ENCODE peak calls at places on chromosomes 16 and 17, in four cellular contexts. F is esophagus squamous epithelium, Q is uterus, B is upper lobe of right lung. J is an unnamed sample. For H3K4me1, the result is how much of the 10 kb centered on the place peaks cover.

GRCh38 chr17:57948555-57949420 is 6.4 kb downstream of the CUEDC1 start:
- DNase-seq in B (no peak), F (no peak), Q (peak), J (peak)

GRCh38 chr17:59859444-59860025 is 33.2 kb downstream of the TUBD1 start:
- DNase-seq in B (no peak), Q (no peak), F (no peak), J (no peak)

GRCh38 chr17:44219126-44219635 is 294 bp downstream of the UBTF start:
- DNase-seq in F (no peak), Q (peak), B (peak), J (no peak)

GRCh38 chr17:66964083-66964771 is at the start of gene CACNG4:
- DNase-seq in F (no peak), B (no peak), Q (no peak), J (no peak)

GRCh38 chr17:15233022-15233805 is 31.9 kb downstream of the PMP22 start:
- DNase-seq in F (no peak), B (no peak), Q (no peak), J (no peak)

GRCh38 chr17:50909765-50910661 is 43.9 kb upstream of the TOB1 start:
- DNase-seq in Q (no peak), F (no peak), B (no peak), J (no peak)

GRCh38 chr17:56661906-56662305 is 68.4 kb downstream of the NOG start:
- DNase-seq in B (no peak), Q (no peak), F (no peak), J (no peak)

GRCh38 chr17:73304971-73305786 is 6.6 kb downstream of the CDC42EP4 start:
- DNase-seq in Q (peak), F (no peak), B (peak), J (peak)

GRCh38 chr16:67943619-67944503 is at the start of gene LCAT:
- DNase-seq in F (no peak), Q (no peak), B (no peak), J (peak)

GRCh38 chr17:77698903-77699615 is 259.4 kb upstream of the TNRC6C start:
- DNase-seq in F (no peak), Q (no peak), B (no peak), J (no peak)

GRCh38 chr17:17053446-17054379 is 11.5 kb downstream of the MPRIP start:
- DNase-seq in Q (no peak), F (no peak), B (peak), J (no peak)

GRCh38 chr17:74924250-74924948 is at the start of gene OTOP2:
- DNase-seq in F (no peak), Q (no peak), B (peak), J (no peak)

GRCh38 chr17:39400547-39401411 is 647 bp downstream of the FBXL20 start:
- DNase-seq in B (peak), F (no peak), Q (no peak), J (peak)

GRCh38 chr16:70653406-70653805 is 7.0 kb downstream of the IL34 start:
- DNase-seq in Q (no peak), F (no peak), B (peak), J (no peak)

GRCh38 chr17:73142763-73143395 is 21.9 kb upstream of the SSTR2 start:
- DNase-seq in B (no peak), Q (no peak), F (no peak), J (peak)

GRCh38 chr17:1267471-1267947 is 2.7 kb upstream of the BHLHA9 start:
- DNase-seq in B (no peak), F (no peak), Q (peak), J (peak)

GRCh38 chr17:35390663-35391062 is 17.2 kb upstream of the SLFN11 start:
- DNase-seq in B (no peak), Q (no peak), F (no peak), J (peak)

GRCh38 chr16:30473231-30474061 is 904 bp downstream of the ITGAL start:
- DNase-seq in B (peak), F (no peak), Q (no peak), J (no peak)

GRCh38 chr17:39677581-39678339 is 9.5 kb downstream of the PNMT start:
- DNase-seq in B (no peak), F (no peak), Q (no peak), J (peak)

GRCh38 chr17:57514614-57515013 is 230.5 kb downstream of the CCDC182 start:
- DNase-seq in Q (no peak), B (no peak), F (no peak), J (no peak)

DNA sequence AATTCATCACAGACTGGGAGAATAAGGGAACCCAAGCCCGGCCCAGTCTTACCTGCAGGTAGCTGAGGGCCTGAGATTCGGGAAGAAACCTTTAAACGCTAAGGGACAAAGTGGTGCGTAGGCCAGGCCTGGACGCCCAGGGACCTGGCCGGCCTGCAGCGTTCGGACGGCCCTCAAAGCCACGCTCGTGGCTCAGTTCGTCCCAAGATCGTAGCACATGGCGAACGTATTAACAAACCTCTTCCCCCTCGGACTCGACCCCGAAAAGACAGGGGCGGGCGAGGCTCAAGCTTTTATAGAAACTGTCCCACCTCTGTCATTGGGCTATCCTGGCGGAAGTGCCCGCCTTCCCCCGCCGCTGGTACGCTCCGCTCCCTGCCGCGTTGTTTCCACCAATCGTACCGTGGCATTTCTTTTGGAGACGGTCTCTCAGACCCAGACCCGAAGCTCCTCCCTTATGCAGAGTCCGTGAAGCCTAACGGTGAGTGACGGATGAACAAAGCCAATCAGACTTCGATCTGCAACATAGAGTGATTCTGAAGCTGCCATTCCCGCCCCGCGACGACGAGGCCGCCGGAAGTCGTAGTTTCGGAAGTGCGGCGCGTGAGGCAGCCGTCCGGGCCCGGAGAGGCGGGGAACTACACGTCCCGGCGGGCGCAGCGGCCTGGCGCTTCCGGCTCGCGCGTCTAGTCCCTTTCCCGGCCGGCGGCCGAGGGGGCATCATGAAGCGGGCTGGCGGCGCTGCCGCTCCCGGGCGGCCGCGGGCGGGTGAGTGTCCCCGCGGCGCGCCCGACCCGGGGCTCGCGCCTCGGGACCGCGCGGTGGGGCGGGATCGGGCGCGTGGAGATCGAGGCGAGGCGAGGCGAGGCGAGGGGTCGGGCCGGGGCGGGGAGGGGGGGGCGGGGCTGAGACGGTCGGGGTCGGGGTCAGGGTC is at the start of gene TRAF7:
- DNase-seq in Q (peak), B (peak), F (peak), J (peak)
- H3K4me1 ChIP-seq in Q (under half), B (half or more), F (half or more), J (under half)

GRCh38 chr16:83838151-83838550 is 30.4 kb downstream of the HSBP1 start:
- DNase-seq in B (no peak), Q (no peak), F (no peak), J (no peak)
- H3K4me1 ChIP-seq in B (under half), Q (under half), F (under half), J (under half)

GRCh38 chr17:80268427-80268826 is 7.8 kb downstream of the RNF213 start:
- DNase-seq in F (no peak), B (no peak), Q (no peak), J (no peak)

GRCh38 chr17:80267391-80267790 is 6.7 kb downstream of the RNF213 start:
- DNase-seq in Q (no peak), B (no peak), F (no peak), J (no peak)

GRCh38 chr17:80270836-80271235 is 10.2 kb downstream of the RNF213 start:
- DNase-seq in F (no peak), B (no peak), Q (no peak), J (peak)

GRCh38 chr17:80270104-80270503 is 9.5 kb downstream of the RNF213 start:
- DNase-seq in B (no peak), Q (no peak), F (no peak), J (no peak)

GRCh38 chr17:80269405-80269807 is 8.8 kb downstream of the RNF213 start:
- DNase-seq in B (no peak), Q (no peak), F (no peak), J (no peak)
- H3K4me1 ChIP-seq in B (under half), Q (under half), F (under half), J (under half)

DNA sequence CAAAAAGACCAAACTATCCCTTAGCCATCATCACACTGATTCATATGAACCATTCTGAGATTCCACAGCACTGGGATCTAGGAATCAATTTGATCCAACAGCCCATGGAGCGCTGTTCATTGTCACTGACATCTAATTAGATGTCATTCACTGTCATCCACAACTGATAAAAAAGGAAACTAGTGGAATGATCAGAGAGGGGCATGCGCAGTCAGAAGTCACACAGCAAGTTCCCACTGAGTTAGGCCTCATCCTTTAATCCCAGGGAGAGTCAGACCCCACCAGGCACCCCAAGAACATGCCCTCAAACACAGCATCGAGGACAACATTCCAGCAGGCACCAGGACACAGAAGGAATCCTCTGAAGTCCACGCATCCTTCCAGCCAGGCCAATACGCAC is 88.5 kb downstream of the ZNF423 start:
- DNase-seq in B (no peak), F (no peak), Q (no peak), J (no peak)
- H3K4me1 ChIP-seq in B (under half), F (under half), Q (under half), J (under half)

DNA sequence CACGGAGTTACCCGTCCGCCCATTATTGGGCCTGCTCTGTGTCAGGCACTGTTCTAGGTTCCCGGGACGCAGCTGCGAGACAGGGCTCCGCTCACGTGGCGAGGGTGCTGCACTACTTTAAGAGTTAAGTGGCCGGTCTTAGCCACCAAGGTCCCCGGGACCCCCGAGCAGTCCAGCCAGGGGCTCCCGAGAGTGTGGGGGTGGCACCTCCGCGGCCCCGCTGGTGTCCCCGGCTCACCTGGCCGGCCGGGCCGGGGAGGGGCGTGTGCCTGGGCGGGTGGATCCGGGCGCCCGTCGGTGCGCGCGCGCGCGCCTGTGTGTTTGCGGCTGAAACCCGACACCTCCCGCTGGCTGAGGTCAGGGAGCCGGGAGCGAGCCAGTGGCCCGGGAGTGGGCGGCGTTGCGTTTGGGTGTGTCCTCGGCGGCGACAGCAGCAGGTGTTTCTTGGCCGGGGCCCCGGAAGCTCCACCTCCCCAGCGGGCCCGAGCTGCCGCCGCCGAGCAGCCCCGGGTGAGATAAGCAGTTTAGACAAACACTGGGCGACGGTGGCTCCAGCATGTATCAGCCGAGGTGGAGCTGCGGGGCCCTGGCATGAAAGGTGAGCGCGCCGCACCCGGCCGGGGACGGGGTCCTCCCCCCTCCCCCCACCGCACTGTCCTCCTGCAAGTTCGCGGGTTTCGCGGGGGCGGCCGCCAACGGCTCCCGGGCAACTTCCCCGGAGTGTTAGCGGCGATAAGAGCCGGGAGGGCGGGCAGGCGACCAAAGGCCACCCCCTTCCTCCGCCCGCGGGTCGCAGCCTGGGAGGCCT is at the start of gene GSE1:
- DNase-seq in Q (peak), B (peak), F (no peak), J (peak)
- H3K4me1 ChIP-seq in Q (under half), B (half or more), F (under half), J (under half)